ENCODE peak calls at places on chromosomes 4 and X, in eight cellular contexts. I, B, F, C, X, D, R and Q are unnamed samples.

GRCh38 chr4:148164529-148164928 is 277.7 kb downstream of the NR3C2 start:
- DNase-seq in I (no peak), B (no peak), F (no peak), C (no peak), X (no peak), D (no peak), R (no peak), Q (peak)

GRCh38 chrX:20967725-20968124 is 406.5 kb upstream of the CNKSR2 start:
- DNase-seq in I (no peak), B (no peak), F (no peak), C (no peak), X (no peak), D (no peak), R (no peak), Q (no peak)

GRCh38 chrX:73836956-73837477 is 274.0 kb downstream of the CHIC1 start:
- DNase-seq in I (no peak), B (no peak), F (no peak), C (no peak), X (no peak), D (no peak), R (no peak), Q (no peak)

GRCh38 chr4:169103966-169104412 is 93.9 kb upstream of the CBR4 start:
- DNase-seq in I (peak), B (no peak), F (no peak), C (peak), X (no peak), D (no peak), R (no peak), Q (no peak)

GRCh38 chr4:182748949-182749348 is 168.2 kb downstream of the DCTD start:
- DNase-seq in I (peak), B (no peak), F (no peak), C (no peak), X (no peak), D (no peak), R (peak), Q (no peak)

GRCh38 chr4:44145868-44146267 is 302.7 kb downstream of the KCTD8 start:
- DNase-seq in I (peak), B (peak), F (no peak), C (no peak), X (no peak), D (no peak), R (peak), Q (no peak)

GRCh38 chr4:114272226-114272625 is 292.8 kb upstream of the ARSJ start:
- DNase-seq in I (peak), B (peak), F (no peak), C (no peak), X (no peak), D (no peak), R (peak), Q (no peak)

GRCh38 chr4:158814636-158815035 is 45.8 kb downstream of the FNIP2 start:
- DNase-seq in I (no peak), B (peak), F (no peak), C (no peak), X (no peak), D (no peak), R (peak), Q (no peak)

GRCh38 chr4:7233601-7234000 is 41.3 kb downstream of the SORCS2 start:
- DNase-seq in I (no peak), B (no peak), F (no peak), C (no peak), X (no peak), D (no peak), R (no peak), Q (no peak)

GRCh38 chr4:82017680-82018079 is 356.1 kb downstream of the HNRNPD start:
- DNase-seq in I (peak), B (peak), F (no peak), C (peak), X (peak), D (no peak), R (peak), Q (peak)

GRCh38 chr4:102663073-102663472 is 97.7 kb downstream of the MANBA start:
- DNase-seq in I (peak), B (peak), F (no peak), C (no peak), X (no peak), D (no peak), R (peak), Q (no peak)

GRCh38 chr4:6749340-6750171 is 33.0 kb upstream of the KIAA0232 start:
- DNase-seq in I (peak), B (peak), F (no peak), C (no peak), X (no peak), D (no peak), R (peak), Q (no peak)

GRCh38 chrX:446243-446642 is 59.5 kb upstream of the PPP2R3B start:
- DNase-seq in I (no peak), B (no peak), F (no peak), C (no peak), X (no peak), D (no peak), R (no peak), Q (no peak)

GRCh38 chrX:45980726-45981125 is 564.5 kb downstream of the ZNF674 start:
- DNase-seq in I (no peak), B (peak), F (no peak), C (no peak), X (no peak), D (no peak), R (no peak), Q (no peak)

GRCh38 chr4:165288639-165289428 is 38.6 kb upstream of the MSMO1 start:
- DNase-seq in I (peak), B (peak), F (no peak), C (no peak), X (no peak), D (no peak), R (peak), Q (no peak)

GRCh38 chrX:71367396-71367795 is 1.2 kb downstream of the TAF1 start:
- DNase-seq in I (no peak), B (no peak), F (no peak), C (no peak), X (no peak), D (no peak), R (no peak), Q (no peak)

GRCh38 chr4:158255727-158256324 is 45.5 kb downstream of the TMEM144 start:
- DNase-seq in I (peak), B (peak), F (no peak), C (peak), X (peak), D (no peak), R (peak), Q (no peak)

GRCh38 chr4:179804440-179804839 is 2362.2 kb upstream of the AGA start:
- DNase-seq in I (no peak), B (no peak), F (no peak), C (no peak), X (no peak), D (no peak), R (no peak), Q (no peak)

GRCh38 chr4:140144050-140144449 is 9.9 kb downstream of the MAML3 start:
- DNase-seq in I (no peak), B (no peak), F (no peak), C (no peak), X (no peak), D (no peak), R (no peak), Q (no peak)

GRCh38 chrX:46311581-46312120 is 233.6 kb downstream of the ZNF674 start:
- DNase-seq in I (no peak), B (no peak), F (no peak), C (no peak), X (no peak), D (no peak), R (no peak), Q (no peak)

GRCh38 chrX:11533211-11533651 is 132.5 kb downstream of the ARHGAP6 start:
- DNase-seq in I (peak), B (no peak), F (no peak), C (peak), X (peak), D (no peak), R (peak), Q (no peak)

GRCh38 chrX:77442728-77443127 is 4.5 kb upstream of the FGF16 start:
- DNase-seq in I (peak), B (peak), F (no peak), C (no peak), X (no peak), D (no peak), R (peak), Q (no peak)

GRCh38 chr4:8314691-8315255 is 45.2 kb downstream of the HTRA3 start:
- DNase-seq in I (no peak), B (no peak), F (no peak), C (no peak), X (no peak), D (no peak), R (no peak), Q (no peak)